ENCODE peak calls at places on chromosomes 1 and 21, in seven cellular contexts. One of them, this sample, is unnamed.

GRCh38 chr21:16419188-16419874 is 689.5 kb downstream of the USP25 start:
- DNase-seq in fibroblast of lung: peak; percentile 98
- DNase-seq in dorsolateral prefrontal cortex: peak; percentile 48
- DNase-seq in adrenal gland: peak; percentile 87
- DNase-seq in H9: no peak
- DNase-seq in left ventricle myocardium inferior: peak; percentile 66
- DNase-seq in suprapubic skin: peak; percentile 80
- DNase-seq in this sample: no peak

GRCh38 chr1:32702599-32703478 is at the start of gene SYNC:
- DNase-seq in adrenal gland: no peak
- DNase-seq in H9: no peak
- DNase-seq in suprapubic skin: no peak
- DNase-seq in fibroblast of lung: peak; percentile 89
- DNase-seq in dorsolateral prefrontal cortex: no peak
- DNase-seq in left ventricle myocardium inferior: peak; percentile 77
- DNase-seq in this sample: no peak

GRCh38 chr1:56185493-56185892 is 393.9 kb downstream of the PLPP3 start:
- DNase-seq in adrenal gland: no peak
- DNase-seq in suprapubic skin: no peak
- DNase-seq in fibroblast of lung: no peak
- DNase-seq in H9: no peak
- DNase-seq in left ventricle myocardium inferior: no peak
- DNase-seq in dorsolateral prefrontal cortex: no peak
- DNase-seq in this sample: no peak

GRCh38 chr1:198655464-198656121 is 16.8 kb downstream of the PTPRC start:
- DNase-seq in dorsolateral prefrontal cortex: no peak
- DNase-seq in suprapubic skin: no peak
- DNase-seq in fibroblast of lung: peak; percentile 78
- DNase-seq in left ventricle myocardium inferior: no peak
- DNase-seq in H9: no peak
- DNase-seq in adrenal gland: no peak
- DNase-seq in this sample: no peak

GRCh38 chr1:115949156-115949555 is 27.2 kb upstream of the SLC22A15 start:
- DNase-seq in left ventricle myocardium inferior: no peak
- DNase-seq in dorsolateral prefrontal cortex: no peak
- DNase-seq in H9: no peak
- DNase-seq in adrenal gland: no peak
- DNase-seq in fibroblast of lung: no peak
- DNase-seq in suprapubic skin: no peak
- DNase-seq in this sample: no peak

GRCh38 chr1:242129103-242129502 is 130.2 kb upstream of the MAP1LC3C start:
- DNase-seq in fibroblast of lung: no peak
- DNase-seq in left ventricle myocardium inferior: no peak
- DNase-seq in suprapubic skin: no peak
- DNase-seq in adrenal gland: no peak
- DNase-seq in H9: no peak
- DNase-seq in dorsolateral prefrontal cortex: no peak
- DNase-seq in this sample: no peak

GRCh38 chr1:62230724-62231123 is 36.1 kb downstream of the L1TD1 start:
- DNase-seq in left ventricle myocardium inferior: no peak
- DNase-seq in H9: no peak
- DNase-seq in suprapubic skin: no peak
- DNase-seq in adrenal gland: no peak
- DNase-seq in dorsolateral prefrontal cortex: no peak
- DNase-seq in fibroblast of lung: peak; percentile 98
- DNase-seq in this sample: no peak

GRCh38 chr1:248828845-248829244 is 3.1 kb upstream of the SH3BP5L start:
- DNase-seq in adrenal gland: no peak
- DNase-seq in dorsolateral prefrontal cortex: no peak
- DNase-seq in left ventricle myocardium inferior: no peak
- DNase-seq in H9: no peak
- DNase-seq in suprapubic skin: no peak
- DNase-seq in fibroblast of lung: peak; percentile 78
- DNase-seq in this sample: no peak

GRCh38 chr1:181134543-181135461 is 46.3 kb downstream of the IER5 start:
- DNase-seq in adrenal gland: peak; percentile 88
- DNase-seq in fibroblast of lung: peak; percentile 89
- DNase-seq in dorsolateral prefrontal cortex: no peak
- DNase-seq in suprapubic skin: no peak
- DNase-seq in left ventricle myocardium inferior: no peak
- DNase-seq in H9: no peak
- DNase-seq in this sample: no peak

GRCh38 chr1:158179301-158180041 is 1.2 kb upstream of the CD1D start:
- DNase-seq in adrenal gland: no peak
- DNase-seq in H9: no peak
- DNase-seq in suprapubic skin: no peak
- DNase-seq in dorsolateral prefrontal cortex: no peak
- DNase-seq in left ventricle myocardium inferior: no peak
- DNase-seq in fibroblast of lung: no peak
- DNase-seq in this sample: no peak

GRCh38 chr1:158177705-158178450 is 2.8 kb upstream of the CD1D start:
- DNase-seq in fibroblast of lung: peak; percentile 60
- DNase-seq in suprapubic skin: peak; percentile 95
- DNase-seq in H9: peak; percentile 95
- DNase-seq in dorsolateral prefrontal cortex: peak; percentile 71
- DNase-seq in left ventricle myocardium inferior: peak; percentile 97
- DNase-seq in adrenal gland: peak; percentile 93
- DNase-seq in this sample: peak; percentile 74

GRCh38 chr1:158185770-158186705 is 5.3 kb downstream of the CD1D start:
- DNase-seq in fibroblast of lung: no peak
- DNase-seq in left ventricle myocardium inferior: no peak
- DNase-seq in H9: no peak
- DNase-seq in adrenal gland: no peak
- DNase-seq in suprapubic skin: no peak
- DNase-seq in dorsolateral prefrontal cortex: no peak
- DNase-seq in this sample: no peak

GRCh38 chr1:158180741-158181576 is at the start of gene CD1D:
- DNase-seq in H9: peak; percentile 64
- DNase-seq in fibroblast of lung: peak; percentile 1
- DNase-seq in adrenal gland: peak; percentile 61
- DNase-seq in left ventricle myocardium inferior: peak; percentile 33
- DNase-seq in suprapubic skin: no peak
- DNase-seq in dorsolateral prefrontal cortex: no peak
- DNase-seq in this sample: peak; percentile 40

GRCh38 chr1:158181577-158181922 is 855 bp downstream of the CD1D start:
- DNase-seq in left ventricle myocardium inferior: no peak
- DNase-seq in fibroblast of lung: no peak
- DNase-seq in adrenal gland: no peak
- DNase-seq in dorsolateral prefrontal cortex: no peak
- DNase-seq in H9: no peak
- DNase-seq in suprapubic skin: no peak
- DNase-seq in this sample: no peak
- H3K27me3 ChIP-seq in left ventricle myocardium inferior: peaks cover 16% of the 10 kb centered on the region
- H3K27me3 ChIP-seq in fibroblast of lung: peaks cover 41% of the 10 kb centered on the region
- H3K27me3 ChIP-seq in adrenal gland: peaks cover 20% of the 10 kb centered on the region
- H3K27me3 ChIP-seq in dorsolateral prefrontal cortex: peaks cover 14% of the 10 kb centered on the region
- H3K27me3 ChIP-seq in H9: peaks cover 34% of the 10 kb centered on the region
- H3K27me3 ChIP-seq in suprapubic skin: peaks cover 58% of the 10 kb centered on the region
- H3K27me3 ChIP-seq in this sample: peaks cover 60% of the 10 kb centered on the region

GRCh38 chr1:244735404-244735803 is 82.5 kb downstream of the DESI2 start:
- DNase-seq in adrenal gland: no peak
- DNase-seq in left ventricle myocardium inferior: no peak
- DNase-seq in suprapubic skin: no peak
- DNase-seq in dorsolateral prefrontal cortex: no peak
- DNase-seq in H9: peak; percentile 58
- DNase-seq in fibroblast of lung: peak; percentile 50
- DNase-seq in this sample: no peak
- H3K27ac ChIP-seq in adrenal gland: no peak overlapping the region
- H3K27ac ChIP-seq in left ventricle myocardium inferior: no peak overlapping the region
- H3K27ac ChIP-seq in suprapubic skin: no peak overlapping the region
- H3K27ac ChIP-seq in dorsolateral prefrontal cortex: no peak overlapping the region
- H3K27ac ChIP-seq in H9: peak overlapping the region; percentile 22
- H3K27ac ChIP-seq in fibroblast of lung: no peak overlapping the region
- H3K27ac ChIP-seq in this sample: no peak overlapping the region

DNA sequence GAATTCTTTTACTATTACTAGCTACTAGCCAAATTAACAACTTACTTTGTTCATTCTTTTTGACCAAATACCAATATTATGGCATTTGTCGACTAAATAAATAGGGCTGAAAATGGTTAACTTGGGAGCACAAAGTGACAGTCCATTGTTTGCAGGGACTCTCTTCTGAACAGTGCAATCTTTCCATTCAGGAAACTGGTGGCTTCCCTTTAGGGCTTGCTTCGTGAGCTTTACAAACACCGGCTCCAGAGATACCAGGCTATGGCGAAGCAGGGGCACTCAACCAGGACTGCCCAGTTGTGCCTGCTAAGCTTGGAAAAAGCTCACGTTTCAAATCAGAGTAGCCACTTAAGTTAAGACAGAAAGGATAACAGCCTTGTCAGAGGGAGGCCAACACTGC is 12.3 kb downstream of the RAB42 start:
- DNase-seq in left ventricle myocardium inferior: no peak
- DNase-seq in fibroblast of lung: no peak
- DNase-seq in suprapubic skin: no peak
- DNase-seq in dorsolateral prefrontal cortex: no peak
- DNase-seq in H9: no peak
- DNase-seq in adrenal gland: no peak
- DNase-seq in this sample: no peak
- H3K27me3 ChIP-seq in left ventricle myocardium inferior: no peaks in the 10 kb centered on the region
- H3K27me3 ChIP-seq in fibroblast of lung: no peaks in the 10 kb centered on the region
- H3K27me3 ChIP-seq in suprapubic skin: no peaks in the 10 kb centered on the region
- H3K27me3 ChIP-seq in dorsolateral prefrontal cortex: no peaks in the 10 kb centered on the region
- H3K27me3 ChIP-seq in H9: no peaks in the 10 kb centered on the region
- H3K27me3 ChIP-seq in adrenal gland: no peaks in the 10 kb centered on the region
- H3K27me3 ChIP-seq in this sample: no peaks in the 10 kb centered on the region

GRCh38 chr1:67746299-67746698 is 61.3 kb downstream of the GADD45A start:
- DNase-seq in left ventricle myocardium inferior: no peak
- DNase-seq in suprapubic skin: no peak
- DNase-seq in H9: no peak
- DNase-seq in fibroblast of lung: peak; percentile 77
- DNase-seq in adrenal gland: no peak
- DNase-seq in dorsolateral prefrontal cortex: no peak
- DNase-seq in this sample: no peak
- H3K27ac ChIP-seq in left ventricle myocardium inferior: no peak overlapping the region
- H3K27ac ChIP-seq in suprapubic skin: no peak overlapping the region
- H3K27ac ChIP-seq in H9: no peak overlapping the region
- H3K27ac ChIP-seq in fibroblast of lung: peak overlapping the region; percentile 74
- H3K27ac ChIP-seq in adrenal gland: no peak overlapping the region
- H3K27ac ChIP-seq in dorsolateral prefrontal cortex: no peak overlapping the region
- H3K27ac ChIP-seq in this sample: no peak overlapping the region

DNA sequence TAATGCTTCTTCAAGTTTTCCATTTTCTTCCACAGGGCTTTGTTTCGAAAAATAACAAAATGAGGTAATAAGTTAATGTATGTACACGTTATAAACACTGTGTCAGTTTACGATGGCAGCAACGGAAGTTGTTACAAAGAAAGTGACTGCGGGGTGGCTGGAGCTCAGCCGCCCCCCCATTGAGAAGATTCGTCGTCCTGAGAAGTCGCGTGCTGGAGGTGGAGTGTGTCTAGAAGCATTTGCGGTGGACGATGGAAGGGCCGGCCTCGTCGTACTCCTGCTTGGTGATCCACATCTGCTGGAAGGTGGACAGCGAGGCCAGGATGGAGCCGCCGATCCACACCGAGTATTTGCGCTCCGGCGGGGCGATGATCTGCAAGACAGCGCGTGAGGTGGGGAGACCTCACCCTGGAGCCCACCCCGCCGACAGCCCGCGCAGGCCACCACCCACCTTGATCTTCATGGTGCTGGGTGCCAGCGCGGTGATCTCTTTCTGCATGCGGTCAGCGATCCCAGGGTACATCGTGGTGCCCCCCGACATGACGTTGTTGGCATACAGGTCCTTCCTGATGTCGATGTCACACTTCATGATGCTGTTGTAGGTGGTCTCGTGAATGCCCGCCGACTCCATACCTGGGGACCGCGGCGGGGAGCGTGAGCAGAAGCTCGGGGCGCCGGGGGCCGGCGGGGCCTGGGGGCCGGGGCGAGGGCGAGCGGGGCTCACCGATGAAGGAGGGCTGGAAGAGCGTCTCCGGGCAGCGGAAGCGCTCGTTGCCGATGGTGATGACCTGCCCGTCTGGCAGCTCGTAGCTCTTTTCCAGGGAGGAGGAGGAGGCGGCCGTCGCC is 2.4 kb downstream of the ACTA1 start:
- DNase-seq in fibroblast of lung: no peak
- DNase-seq in suprapubic skin: no peak
- DNase-seq in dorsolateral prefrontal cortex: no peak
- DNase-seq in left ventricle myocardium inferior: no peak
- DNase-seq in adrenal gland: no peak
- DNase-seq in H9: no peak
- DNase-seq in this sample: no peak
- H3K27me3 ChIP-seq in fibroblast of lung: peaks cover 55% of the 10 kb centered on the region
- H3K27me3 ChIP-seq in suprapubic skin: peaks cover 96% of the 10 kb centered on the region
- H3K27me3 ChIP-seq in dorsolateral prefrontal cortex: peaks cover 7% of the 10 kb centered on the region
- H3K27me3 ChIP-seq in left ventricle myocardium inferior: peaks cover 87% of the 10 kb centered on the region
- H3K27me3 ChIP-seq in adrenal gland: peaks cover 68% of the 10 kb centered on the region
- H3K27me3 ChIP-seq in H9: peaks cover 22% of the 10 kb centered on the region
- H3K27me3 ChIP-seq in this sample: peaks cover 27% of the 10 kb centered on the region

GRCh38 chr1:170618418-170618817 is 45.5 kb upstream of the PRRX1 start:
- DNase-seq in H9: no peak
- DNase-seq in fibroblast of lung: peak; percentile 32
- DNase-seq in left ventricle myocardium inferior: no peak
- DNase-seq in adrenal gland: no peak
- DNase-seq in dorsolateral prefrontal cortex: no peak
- DNase-seq in suprapubic skin: no peak
- DNase-seq in this sample: no peak

GRCh38 chr1:170624141-170624540 is 39.8 kb upstream of the PRRX1 start:
- DNase-seq in fibroblast of lung: no peak
- DNase-seq in H9: no peak
- DNase-seq in left ventricle myocardium inferior: no peak
- DNase-seq in dorsolateral prefrontal cortex: no peak
- DNase-seq in suprapubic skin: no peak
- DNase-seq in adrenal gland: no peak
- DNase-seq in this sample: no peak

GRCh38 chr1:170620164-170620563 is 43.8 kb upstream of the PRRX1 start:
- DNase-seq in H9: no peak
- DNase-seq in left ventricle myocardium inferior: no peak
- DNase-seq in suprapubic skin: no peak
- DNase-seq in dorsolateral prefrontal cortex: no peak
- DNase-seq in fibroblast of lung: peak; percentile 25
- DNase-seq in adrenal gland: no peak
- DNase-seq in this sample: no peak

GRCh38 chr1:170619167-170620030 is 44.5 kb upstream of the PRRX1 start:
- DNase-seq in suprapubic skin: no peak
- DNase-seq in adrenal gland: no peak
- DNase-seq in fibroblast of lung: peak; percentile 45
- DNase-seq in H9: no peak
- DNase-seq in dorsolateral prefrontal cortex: peak; percentile 49
- DNase-seq in left ventricle myocardium inferior: no peak
- DNase-seq in this sample: no peak

GRCh38 chr1:170623171-170623570 is 40.8 kb upstream of the PRRX1 start:
- DNase-seq in suprapubic skin: no peak
- DNase-seq in dorsolateral prefrontal cortex: no peak
- DNase-seq in H9: no peak
- DNase-seq in fibroblast of lung: peak; percentile 93
- DNase-seq in adrenal gland: no peak
- DNase-seq in left ventricle myocardium inferior: no peak
- DNase-seq in this sample: no peak
- H3K27ac ChIP-seq in suprapubic skin: no peak overlapping the region
- H3K27ac ChIP-seq in dorsolateral prefrontal cortex: no peak overlapping the region
- H3K27ac ChIP-seq in H9: no peak overlapping the region
- H3K27ac ChIP-seq in fibroblast of lung: peak overlapping the region; percentile 70
- H3K27ac ChIP-seq in adrenal gland: no peak overlapping the region
- H3K27ac ChIP-seq in left ventricle myocardium inferior: no peak overlapping the region
- H3K27ac ChIP-seq in this sample: no peak overlapping the region